ENCODE peak calls at places on chromosomes 16 and 17, in four cellular contexts. G is SK-N-SH, P is GM23338, F is neural progenitor cell. D is an unnamed sample.

GRCh38 chr17:82985973-82986372 is 93.4 kb upstream of the METRNL start:
- DNase-seq in G (peak), P (peak), F (peak), D (peak)

GRCh38 chr16:68859827-68860226 is 16.5 kb downstream of the TANGO6 start:
- DNase-seq in G (no peak), P (no peak), F (no peak), D (no peak)

GRCh38 chr17:9676742-9677387 is 31.5 kb downstream of the USP43 start:
- DNase-seq in G (no peak), P (no peak), F (no peak), D (no peak)

GRCh38 chr17:12549499-12549901 is 116.2 kb upstream of the MYOCD start:
- DNase-seq in G (no peak), P (no peak), F (no peak), D (no peak)

GRCh38 chr17:72104164-72104862 is 16.5 kb upstream of the SOX9 start:
- DNase-seq in G (no peak), P (no peak), F (no peak), D (no peak)

GRCh38 chr16:50251375-50252081 is 14.8 kb upstream of the ADCY7 start:
- DNase-seq in G (no peak), P (no peak), F (no peak), D (no peak)

GRCh38 chr16:79093554-79093967 is 507.0 kb downstream of the MAF start:
- DNase-seq in G (no peak), P (no peak), F (no peak), D (no peak)

GRCh38 chr17:59643159-59643857 is 23.6 kb downstream of the CLTC start:
- DNase-seq in G (no peak), P (peak), F (no peak), D (no peak)

GRCh38 chr17:82228278-82228841 is 482 bp upstream of the SLC16A3 start:
- DNase-seq in G (no peak), P (peak), F (peak), D (peak)

GRCh38 chr17:67655478-67656148 is 62.1 kb upstream of the NOL11 start:
- DNase-seq in G (no peak), P (no peak), F (no peak), D (no peak)

GRCh38 chr16:24409045-24409444 is 130.3 kb upstream of the RBBP6 start:
- DNase-seq in G (peak), P (peak), F (peak), D (no peak)

GRCh38 chr17:13837417-13837816 is 231.9 kb upstream of the COX10 start:
- DNase-seq in G (no peak), P (no peak), F (no peak), D (no peak)

GRCh38 chr16:66859397-66860068 is 15.3 kb downstream of the CA7 start:
- DNase-seq in G (no peak), P (no peak), F (no peak), D (no peak)

GRCh38 chr17:50737118-50737698 is 17.8 kb downstream of the LUC7L3 start:
- DNase-seq in G (no peak), P (no peak), F (no peak), D (no peak)

GRCh38 chr17:63826468-63827001 is 696 bp upstream of the PSMC5 start:
- DNase-seq in G (peak), P (peak), F (peak), D (peak)

GRCh38 chr16:29702307-29702706 is 23.3 kb downstream of the QPRT start:
- DNase-seq in G (no peak), P (no peak), F (no peak), D (no peak)

GRCh38 chr16:15518412-15519351 is 84.3 kb downstream of the BMERB1 start:
- DNase-seq in G (no peak), P (no peak), F (no peak), D (peak)

GRCh38 chr16:80299416-80299815 is 241.4 kb upstream of the DYNLRB2 start:
- DNase-seq in G (no peak), P (no peak), F (no peak), D (peak)

GRCh38 chr16:20851601-20852000 is 45.3 kb downstream of the REXO5 start:
- DNase-seq in G (no peak), P (no peak), F (no peak), D (peak)

GRCh38 chr17:7774037-7774659 is 56.6 kb downstream of the DNAH2 start:
- DNase-seq in G (no peak), P (no peak), F (no peak), D (peak)

GRCh38 chr17:39744836-39745215 is 7.1 kb downstream of the GRB7 start:
- DNase-seq in G (no peak), P (no peak), F (no peak), D (no peak)

GRCh38 chr17:39742856-39743436 is 5.2 kb downstream of the GRB7 start:
- DNase-seq in G (no peak), P (no peak), F (no peak), D (no peak)

GRCh38 chr17:39746145-39746461 is 8.4 kb downstream of the GRB7 start:
- DNase-seq in G (no peak), P (no peak), F (no peak), D (no peak)

GRCh38 chr17:39745335-39746144 is 7.8 kb downstream of the GRB7 start:
- DNase-seq in G (no peak), P (no peak), F (no peak), D (no peak)

GRCh38 chr17:39744075-39744835 is 6.5 kb downstream of the GRB7 start:
- DNase-seq in G (no peak), P (no peak), F (no peak), D (no peak)
- TF ChIP-seq EZH2phosphoT487 in G (no peak), P (no peak), F (no peak), D (no peak)

GRCh38 chr17:47731396-47731795 is 1.6 kb upstream of the TBX21 start:
- DNase-seq in G (peak), P (no peak), F (no peak), D (no peak)

GRCh38 chr17:47732399-47733046 is 513 bp upstream of the TBX21 start:
- DNase-seq in G (peak), P (peak), F (no peak), D (no peak)

GRCh38 chr17:47733414-47734288 is 615 bp downstream of the TBX21 start:
- DNase-seq in G (peak), P (peak), F (peak), D (no peak)

GRCh38 chr17:47735139-47735464 is 2.1 kb downstream of the TBX21 start:
- DNase-seq in G (no peak), P (no peak), F (no peak), D (no peak)

DNA sequence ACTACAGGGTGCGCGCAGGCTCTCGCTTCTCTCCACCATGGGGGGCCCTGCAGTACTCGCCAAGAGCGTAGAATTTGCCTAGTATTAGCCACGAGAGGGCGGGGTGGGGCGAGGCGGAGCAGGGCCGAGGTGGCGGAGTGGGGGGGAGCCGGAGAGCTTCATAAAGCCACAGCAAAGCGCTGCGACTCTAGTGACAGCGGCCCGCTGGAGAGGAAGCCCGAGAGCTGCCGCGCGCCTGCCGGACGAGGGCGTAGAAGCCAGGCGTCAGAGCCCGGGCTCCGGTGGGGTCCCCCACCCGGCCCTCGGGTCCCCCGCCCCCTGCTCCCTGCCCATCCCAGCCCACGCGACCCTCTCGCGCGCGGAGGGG is at the start of gene TBX21:
- DNase-seq in G (peak), P (peak), F (peak), D (peak)
- TF ChIP-seq CTCF in G (peak), P (peak), F (peak), D (no peak)

DNA sequence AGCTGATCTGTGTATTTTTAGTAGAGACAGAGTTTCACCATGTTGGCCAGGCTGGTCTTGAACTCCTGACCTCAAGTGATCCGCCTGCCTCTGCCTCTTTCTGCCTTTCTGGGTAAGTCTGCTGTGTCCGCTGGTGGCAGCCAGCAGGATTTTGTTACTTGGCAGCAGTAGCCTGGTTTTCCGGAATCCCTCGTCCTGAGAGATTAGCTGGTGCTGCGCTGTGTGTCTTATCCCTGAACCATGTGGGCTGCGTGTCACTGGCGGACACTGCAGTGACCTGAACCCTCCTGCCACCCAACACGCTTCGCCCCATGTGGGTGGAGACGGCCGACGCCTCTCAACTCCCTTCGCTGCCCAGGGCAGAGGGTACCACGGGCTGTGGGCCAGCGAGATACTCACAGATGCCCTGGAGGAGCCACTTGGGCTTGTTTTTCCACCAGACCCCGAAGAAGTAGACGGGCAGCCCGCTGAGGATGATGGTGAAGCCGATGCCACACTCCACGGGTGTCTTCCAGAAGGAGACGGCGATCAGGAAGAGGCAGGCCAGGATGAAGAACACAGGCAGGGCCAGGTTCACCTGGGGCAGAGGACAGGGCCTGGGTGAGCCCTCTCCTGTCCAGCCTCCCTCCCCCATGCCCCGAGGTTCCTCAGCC is 35.2 kb downstream of the SLC7A5 start:
- DNase-seq in G (no peak), P (no peak), F (no peak), D (no peak)
- TF ChIP-seq EZH2phosphoT487 in G (no peak), P (no peak), F (no peak), D (no peak)

GRCh38 chr16:85209526-85210121 is 97.4 kb upstream of the CIBAR2 start:
- DNase-seq in G (no peak), P (no peak), F (no peak), D (no peak)
- TF ChIP-seq CTCF in G (peak), P (peak), F (no peak), D (no peak)

GRCh38 chr17:71019699-71020098 is 850.4 kb downstream of the KCNJ2 start:
- DNase-seq in G (no peak), P (peak), F (no peak), D (no peak)

GRCh38 chr17:71022758-71023157 is 853.4 kb downstream of the KCNJ2 start:
- DNase-seq in G (peak), P (no peak), F (no peak), D (no peak)

GRCh38 chr17:71024172-71024571 is 854.8 kb downstream of the KCNJ2 start:
- DNase-seq in G (no peak), P (no peak), F (no peak), D (no peak)

GRCh38 chr17:71024969-71025368 is 855.6 kb downstream of the KCNJ2 start:
- DNase-seq in G (no peak), P (no peak), F (no peak), D (no peak)

DNA sequence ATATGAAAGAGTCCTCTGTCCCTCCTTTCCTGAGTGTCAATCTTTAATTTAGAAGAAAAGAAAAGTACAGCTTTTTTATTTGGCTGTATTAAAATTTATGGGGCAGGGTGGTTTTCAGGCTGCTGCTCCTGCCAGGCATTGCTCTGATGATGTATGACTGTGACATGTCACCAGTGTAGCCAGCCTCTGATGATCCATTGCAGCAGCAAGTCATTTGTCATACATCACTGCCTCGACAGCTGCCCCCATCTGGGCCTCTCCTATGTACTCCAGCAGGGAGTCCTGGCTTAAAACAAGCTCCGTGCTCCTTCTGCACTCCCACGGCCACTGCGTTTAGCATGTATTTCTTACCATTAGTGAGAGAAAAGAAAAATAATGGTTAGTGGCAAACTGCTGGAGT is 854.3 kb downstream of the KCNJ2 start:
- DNase-seq in G (peak), P (no peak), F (peak), D (no peak)
- TF ChIP-seq EZH2phosphoT487 in G (no peak), P (no peak), F (no peak), D (no peak)

GRCh38 chr17:76014925-76015261 is 12.2 kb downstream of the EVPL start:
- DNase-seq in G (peak), P (no peak), F (no peak), D (no peak)
- TF ChIP-seq CTCF in G (no peak), P (no peak), F (no peak), D (no peak)

GRCh38 chr16:12524658-12525057 is 279.0 kb downstream of the CPPED1 start:
- DNase-seq in G (no peak), P (no peak), F (no peak), D (no peak)
- TF ChIP-seq EZH2phosphoT487 in G (no peak), P (no peak), F (no peak), D (no peak)

GRCh38 chr17:5422505-5422904 is 2.5 kb downstream of the RPAIN start:
- DNase-seq in G (no peak), P (no peak), F (no peak), D (no peak)
- TF ChIP-seq CTCF in G (peak), P (no peak), F (no peak), D (no peak)

DNA sequence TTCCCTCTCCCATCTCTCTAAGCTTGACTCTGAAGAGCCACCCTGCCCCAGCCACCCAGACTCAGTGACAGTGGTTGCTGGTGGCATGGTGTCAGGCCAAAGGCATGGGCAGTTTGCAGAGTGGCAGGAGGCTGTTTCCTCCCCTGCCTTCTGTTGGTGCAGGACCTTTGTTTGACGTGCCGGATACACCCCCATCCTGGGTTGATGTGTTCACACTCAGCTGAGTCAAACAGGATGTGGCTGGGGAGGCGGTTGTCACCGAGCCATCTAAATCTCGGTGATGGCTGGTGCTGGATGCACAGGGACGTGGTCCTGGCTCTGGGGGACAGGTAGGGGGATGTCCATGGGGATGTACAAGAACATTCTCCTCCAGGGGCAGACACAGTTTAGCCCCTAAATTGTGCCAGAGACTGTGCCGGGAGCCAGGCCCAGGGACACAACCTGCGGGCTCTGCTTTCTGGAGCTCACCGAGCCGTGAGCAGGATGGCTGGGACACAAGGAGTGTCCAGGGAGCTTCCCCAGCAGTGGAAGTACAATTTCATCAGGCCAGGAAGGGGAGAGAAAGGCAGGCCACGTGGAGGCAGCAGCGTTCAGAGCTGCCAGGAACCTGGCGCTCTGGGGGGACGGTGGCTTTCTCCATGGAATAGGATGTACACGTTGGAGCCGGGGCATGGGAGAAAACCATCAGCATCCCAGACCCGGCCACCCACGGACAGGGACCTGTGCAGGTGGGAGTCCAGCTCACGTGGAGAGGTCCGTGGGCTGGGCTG is 264.2 kb downstream of the SEC14L1 start:
- DNase-seq in G (no peak), P (no peak), F (no peak), D (no peak)
- TF ChIP-seq EZH2phosphoT487 in G (no peak), P (no peak), F (no peak), D (no peak)

D was measured in hepatocyte.